ENCODE peak calls at places on chromosomes 4 and X, in four cellular contexts. One of them, this sample, is unnamed.

GRCh38 chr4:144288011-144288903 is 147.7 kb upstream of the GYPA start:
- DNase-seq in cardiac muscle cell: no peak
- DNase-seq in sigmoid colon: no peak
- DNase-seq in spleen: no peak
- DNase-seq in this sample: no peak

GRCh38 chrX:39720945-39721344 is 376.8 kb downstream of the BCOR start:
- DNase-seq in cardiac muscle cell: no peak
- DNase-seq in sigmoid colon: no peak
- DNase-seq in spleen: no peak
- DNase-seq in this sample: no peak

GRCh38 chr4:37876156-37876555 is 14.7 kb upstream of the TBC1D1 start:
- DNase-seq in cardiac muscle cell: no peak
- DNase-seq in sigmoid colon: no peak
- DNase-seq in spleen: no peak
- DNase-seq in this sample: no peak

GRCh38 chrX:55342533-55343501 is 78.1 kb upstream of the PAGE3 start:
- DNase-seq in cardiac muscle cell: no peak
- DNase-seq in sigmoid colon: no peak
- DNase-seq in spleen: no peak
- DNase-seq in this sample: no peak

GRCh38 chrX:1528884-1529203 is 8.1 kb downstream of the P2RY8 start:
- DNase-seq in cardiac muscle cell: no peak
- DNase-seq in sigmoid colon: no peak
- DNase-seq in spleen: no peak
- DNase-seq in this sample: no peak

GRCh38 chr4:38759077-38759789 is 23.6 kb downstream of the TLR10 start:
- DNase-seq in cardiac muscle cell: peak
- DNase-seq in sigmoid colon: peak
- DNase-seq in spleen: no peak
- DNase-seq in this sample: peak

GRCh38 chr4:68338625-68339024 is 11.3 kb downstream of the YTHDC1 start:
- DNase-seq in cardiac muscle cell: peak
- DNase-seq in sigmoid colon: no peak
- DNase-seq in spleen: no peak
- DNase-seq in this sample: no peak

GRCh38 chrX:19728915-19729314 is 158.5 kb downstream of the SH3KBP1 start:
- DNase-seq in cardiac muscle cell: no peak
- DNase-seq in sigmoid colon: no peak
- DNase-seq in spleen: no peak
- DNase-seq in this sample: no peak

GRCh38 chr4:146333187-146333894 is 119.0 kb downstream of the REELD1 start:
- DNase-seq in cardiac muscle cell: no peak
- DNase-seq in sigmoid colon: no peak
- DNase-seq in spleen: no peak
- DNase-seq in this sample: no peak

GRCh38 chr4:54542540-54543041 is 115.2 kb upstream of the KIT start:
- DNase-seq in cardiac muscle cell: no peak
- DNase-seq in sigmoid colon: no peak
- DNase-seq in spleen: no peak
- DNase-seq in this sample: no peak

GRCh38 chr4:52833941-52834525 is 28.1 kb upstream of the RASL11B start:
- DNase-seq in cardiac muscle cell: no peak
- DNase-seq in sigmoid colon: no peak
- DNase-seq in spleen: no peak
- DNase-seq in this sample: no peak

GRCh38 chrX:140712413-140713173 is 3.0 kb downstream of the LINC00632 start:
- DNase-seq in cardiac muscle cell: peak
- DNase-seq in sigmoid colon: peak
- DNase-seq in spleen: no peak
- DNase-seq in this sample: peak

GRCh38 chrX:99914676-99915075 is 495.4 kb downstream of the PCDH19 start:
- DNase-seq in cardiac muscle cell: no peak
- DNase-seq in sigmoid colon: no peak
- DNase-seq in spleen: no peak
- DNase-seq in this sample: no peak

GRCh38 chr4:113222006-113222405 is 172.6 kb downstream of the ANK2 start:
- DNase-seq in cardiac muscle cell: no peak
- DNase-seq in sigmoid colon: no peak
- DNase-seq in spleen: no peak
- DNase-seq in this sample: no peak

GRCh38 chr4:71816676-71817303 is 32.9 kb upstream of the GC start:
- DNase-seq in cardiac muscle cell: no peak
- DNase-seq in sigmoid colon: no peak
- DNase-seq in spleen: no peak
- DNase-seq in this sample: no peak

GRCh38 chr4:81032805-81033684 is 2.5 kb downstream of the BMP3 start:
- DNase-seq in cardiac muscle cell: no peak
- DNase-seq in sigmoid colon: no peak
- DNase-seq in spleen: no peak
- DNase-seq in this sample: no peak

GRCh38 chr4:8289956-8290700 is 20.6 kb downstream of the HTRA3 start:
- DNase-seq in cardiac muscle cell: no peak
- DNase-seq in sigmoid colon: peak
- DNase-seq in spleen: peak
- DNase-seq in this sample: no peak

GRCh38 chr4:73864365-73864764 is 4.8 kb upstream of the CXCL1 start:
- DNase-seq in cardiac muscle cell: peak
- DNase-seq in sigmoid colon: no peak
- DNase-seq in spleen: no peak
- DNase-seq in this sample: no peak

GRCh38 chr4:159281781-159282180 is 178.9 kb downstream of the RAPGEF2 start:
- DNase-seq in cardiac muscle cell: no peak
- DNase-seq in sigmoid colon: no peak
- DNase-seq in spleen: no peak
- DNase-seq in this sample: no peak

GRCh38 chr4:159278399-159278798 is 175.5 kb downstream of the RAPGEF2 start:
- DNase-seq in cardiac muscle cell: no peak
- DNase-seq in sigmoid colon: no peak
- DNase-seq in spleen: no peak
- DNase-seq in this sample: no peak

GRCh38 chr4:159280442-159281172 is 177.7 kb downstream of the RAPGEF2 start:
- DNase-seq in cardiac muscle cell: no peak
- DNase-seq in sigmoid colon: no peak
- DNase-seq in spleen: no peak
- DNase-seq in this sample: no peak

GRCh38 chr4:159282944-159283343 is 180.1 kb downstream of the RAPGEF2 start:
- DNase-seq in cardiac muscle cell: no peak
- DNase-seq in sigmoid colon: no peak
- DNase-seq in spleen: no peak
- DNase-seq in this sample: no peak

GRCh38 chr4:159279084-159279483 is 176.2 kb downstream of the RAPGEF2 start:
- DNase-seq in cardiac muscle cell: no peak
- DNase-seq in sigmoid colon: no peak
- DNase-seq in spleen: no peak
- DNase-seq in this sample: no peak
- H3K27ac ChIP-seq in cardiac muscle cell: peak
- H3K27ac ChIP-seq in sigmoid colon: no peak
- H3K27ac ChIP-seq in spleen: peak
- H3K27ac ChIP-seq in this sample: no peak

GRCh38 chrX:110143454-110144210 is 140.7 kb downstream of the TMEM164 start:
- DNase-seq in cardiac muscle cell: no peak
- DNase-seq in sigmoid colon: no peak
- DNase-seq in spleen: no peak
- DNase-seq in this sample: no peak
- H3K27ac ChIP-seq in cardiac muscle cell: no peak
- H3K27ac ChIP-seq in sigmoid colon: no peak
- H3K27ac ChIP-seq in spleen: no peak
- H3K27ac ChIP-seq in this sample: no peak

GRCh38 chr4:102683846-102684581 is 76.8 kb downstream of the MANBA start:
- DNase-seq in cardiac muscle cell: peak
- DNase-seq in sigmoid colon: no peak
- DNase-seq in spleen: no peak
- DNase-seq in this sample: no peak
- H3K27ac ChIP-seq in cardiac muscle cell: peak
- H3K27ac ChIP-seq in sigmoid colon: no peak
- H3K27ac ChIP-seq in spleen: no peak
- H3K27ac ChIP-seq in this sample: no peak

DNA sequence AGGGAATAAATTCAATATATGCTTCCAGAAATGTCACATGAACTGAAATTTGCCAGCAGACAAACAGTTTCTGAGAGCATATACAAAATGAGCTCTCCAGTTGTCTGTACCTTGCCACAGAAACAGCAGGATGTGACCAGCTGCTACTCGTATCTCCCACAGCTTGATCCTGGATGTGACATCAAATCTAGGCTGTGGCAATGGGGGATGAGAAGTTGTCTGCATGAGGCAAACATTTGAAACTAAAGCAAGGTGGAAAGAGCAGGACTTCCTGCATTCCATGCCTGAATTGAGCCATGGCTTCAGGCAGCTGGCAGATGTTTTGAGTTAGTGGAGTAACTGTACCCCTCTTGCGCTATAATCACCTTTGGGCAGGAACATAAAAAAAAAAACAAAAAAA is 1724.0 kb downstream of the RPA4 start:
- DNase-seq in cardiac muscle cell: no peak
- DNase-seq in sigmoid colon: no peak
- DNase-seq in spleen: no peak
- DNase-seq in this sample: no peak
- H3K27ac ChIP-seq in cardiac muscle cell: no peak
- H3K27ac ChIP-seq in sigmoid colon: no peak
- H3K27ac ChIP-seq in spleen: no peak
- H3K27ac ChIP-seq in this sample: no peak

GRCh38 chrX:96713303-96713702 is 28.7 kb downstream of the DIAPH2 start:
- DNase-seq in cardiac muscle cell: no peak
- DNase-seq in sigmoid colon: no peak
- DNase-seq in spleen: no peak
- DNase-seq in this sample: no peak
- H3K27ac ChIP-seq in cardiac muscle cell: no peak
- H3K27ac ChIP-seq in sigmoid colon: no peak
- H3K27ac ChIP-seq in spleen: no peak
- H3K27ac ChIP-seq in this sample: no peak

GRCh38 chrX:129932137-129932791 is 26.3 kb downstream of the UTP14A start:
- DNase-seq in cardiac muscle cell: peak
- DNase-seq in sigmoid colon: peak
- DNase-seq in spleen: peak
- DNase-seq in this sample: peak

GRCh38 chrX:129931411-129932136 is 25.6 kb downstream of the UTP14A start:
- DNase-seq in cardiac muscle cell: peak
- DNase-seq in sigmoid colon: peak
- DNase-seq in spleen: peak
- DNase-seq in this sample: peak

GRCh38 chrX:129934461-129934860 is 28.5 kb downstream of the UTP14A start:
- DNase-seq in cardiac muscle cell: no peak
- DNase-seq in sigmoid colon: no peak
- DNase-seq in spleen: no peak
- DNase-seq in this sample: no peak

GRCh38 chrX:129933700-129934099 is 27.7 kb downstream of the UTP14A start:
- DNase-seq in cardiac muscle cell: no peak
- DNase-seq in sigmoid colon: no peak
- DNase-seq in spleen: no peak
- DNase-seq in this sample: peak

GRCh38 chrX:129932792-129933321 is 26.9 kb downstream of the UTP14A start:
- DNase-seq in cardiac muscle cell: no peak
- DNase-seq in sigmoid colon: peak
- DNase-seq in spleen: peak
- DNase-seq in this sample: no peak
- H3K27ac ChIP-seq in cardiac muscle cell: no peak
- H3K27ac ChIP-seq in sigmoid colon: peak
- H3K27ac ChIP-seq in spleen: peak
- H3K27ac ChIP-seq in this sample: peak

GRCh38 chr4:185211035-185211434 is 1.6 kb downstream of the SNX25 start:
- DNase-seq in cardiac muscle cell: no peak
- DNase-seq in sigmoid colon: no peak
- DNase-seq in spleen: no peak
- DNase-seq in this sample: no peak
- H3K27ac ChIP-seq in cardiac muscle cell: no peak
- H3K27ac ChIP-seq in sigmoid colon: peak
- H3K27ac ChIP-seq in spleen: peak
- H3K27ac ChIP-seq in this sample: no peak

GRCh38 chrX:130166503-130166777 is 799 bp upstream of the AIFM1 start:
- DNase-seq in cardiac muscle cell: no peak
- DNase-seq in sigmoid colon: no peak
- DNase-seq in spleen: no peak
- DNase-seq in this sample: no peak
- H3K27ac ChIP-seq in cardiac muscle cell: peak
- H3K27ac ChIP-seq in sigmoid colon: peak
- H3K27ac ChIP-seq in spleen: peak
- H3K27ac ChIP-seq in this sample: peak

GRCh38 chrX:154022716-154023115 is 3.0 kb upstream of the IRAK1 start:
- DNase-seq in cardiac muscle cell: no peak
- DNase-seq in sigmoid colon: no peak
- DNase-seq in spleen: no peak
- DNase-seq in this sample: no peak

GRCh38 chrX:154023276-154024000 is 3.7 kb upstream of the IRAK1 start:
- DNase-seq in cardiac muscle cell: no peak
- DNase-seq in sigmoid colon: peak
- DNase-seq in spleen: no peak
- DNase-seq in this sample: no peak

GRCh38 chrX:154021131-154021611 is 1.5 kb upstream of the IRAK1 start:
- DNase-seq in cardiac muscle cell: no peak
- DNase-seq in sigmoid colon: no peak
- DNase-seq in spleen: peak
- DNase-seq in this sample: no peak

GRCh38 chrX:154020500-154021115 is 906 bp upstream of the IRAK1 start:
- DNase-seq in cardiac muscle cell: no peak
- DNase-seq in sigmoid colon: no peak
- DNase-seq in spleen: no peak
- DNase-seq in this sample: no peak

DNA sequence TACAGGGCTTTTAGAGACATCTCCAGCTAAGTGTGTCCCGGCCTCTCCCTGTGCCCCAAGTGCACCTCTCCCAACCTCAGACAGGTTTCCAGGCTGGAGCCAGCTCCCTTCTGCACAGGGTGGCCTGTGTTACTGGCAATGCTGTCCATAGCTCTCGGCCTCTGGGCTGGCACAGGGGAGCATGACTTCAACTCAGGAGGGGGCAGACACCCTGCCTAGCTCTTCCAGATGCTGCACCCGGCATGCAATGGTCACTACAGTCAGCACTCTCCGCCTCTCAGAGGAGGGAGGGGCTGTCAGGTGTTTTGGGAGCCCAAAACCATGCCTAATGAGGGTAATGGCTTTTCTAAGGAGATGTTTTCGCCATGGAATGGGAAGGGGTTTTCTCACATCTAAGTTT is 2.4 kb upstream of the IRAK1 start:
- DNase-seq in cardiac muscle cell: no peak
- DNase-seq in sigmoid colon: no peak
- DNase-seq in spleen: peak
- DNase-seq in this sample: no peak
- H3K27ac ChIP-seq in cardiac muscle cell: no peak
- H3K27ac ChIP-seq in sigmoid colon: no peak
- H3K27ac ChIP-seq in spleen: no peak
- H3K27ac ChIP-seq in this sample: no peak